ENCODE peak calls at places on chromosomes 6 and 20, in five cellular contexts. A is dorsolateral prefrontal cortex; H is neural progenitor cell; Y is coronary artery; N is CD4-positive, alpha-beta T cell. B is an unnamed sample.

GRCh38 chr20:37142708-37143107 is 36.4 kb upstream of the RPN2 start:
- DNase-seq in A (no peak), H (no peak), Y (no peak), N (no peak), B (no peak)

GRCh38 chr6:41175084-41175483 is 12.2 kb upstream of the TREM2 start:
- DNase-seq in A (no peak), H (no peak), Y (no peak), N (no peak), B (no peak)

GRCh38 chr20:33843854-33844253 is 32.7 kb downstream of the CHMP4B start:
- DNase-seq in A (no peak), H (no peak), Y (no peak), N (no peak), B (peak)

GRCh38 chr6:64672131-64672530 is 1034.9 kb downstream of the EYS start:
- DNase-seq in A (no peak), H (no peak), Y (no peak), N (no peak), B (no peak)

GRCh38 chr6:46370622-46371021 is 120.6 kb downstream of the RCAN2 start:
- DNase-seq in A (no peak), H (peak), Y (no peak), N (no peak), B (no peak)

GRCh38 chr6:100232791-100233573 is 231.7 kb downstream of the SIM1 start:
- DNase-seq in A (no peak), H (no peak), Y (no peak), N (no peak), B (no peak)

GRCh38 chr20:51469578-51470520 is 72.7 kb downstream of the NFATC2 start:
- DNase-seq in A (no peak), H (no peak), Y (no peak), N (no peak), B (no peak)

GRCh38 chr6:29510202-29510601 is 22.4 kb upstream of the MAS1L start:
- DNase-seq in A (no peak), H (peak), Y (no peak), N (no peak), B (no peak)

GRCh38 chr6:106199998-106200397 is 113.9 kb downstream of the PRDM1 start:
- DNase-seq in A (no peak), H (no peak), Y (no peak), N (no peak), B (no peak)

GRCh38 chr20:1391640-1392442 is 1.0 kb downstream of the FKBP1A start:
- DNase-seq in A (peak), H (peak), Y (no peak), N (no peak), B (no peak)

GRCh38 chr6:39225543-39225942 is 3.7 kb downstream of the KCNK5 start:
- DNase-seq in A (no peak), H (no peak), Y (no peak), N (no peak), B (no peak)

GRCh38 chr6:40894962-40895799 is 143.8 kb downstream of the UNC5CL start:
- DNase-seq in A (no peak), H (peak), Y (peak), N (no peak), B (no peak)

GRCh38 chr6:18388942-18389341 is 1.8 kb downstream of the RNF144B start:
- DNase-seq in A (no peak), H (no peak), Y (no peak), N (no peak), B (no peak)

GRCh38 chr6:144849920-144850319 is 564.8 kb downstream of the UTRN start:
- DNase-seq in A (no peak), H (no peak), Y (no peak), N (no peak), B (no peak)

GRCh38 chr6:136323431-136324112 is 33.9 kb upstream of the BCLAF1 start:
- DNase-seq in A (no peak), H (peak), Y (no peak), N (no peak), B (no peak)

GRCh38 chr6:3159805-3160781 is 2.7 kb upstream of the TUBB2A start:
- DNase-seq in A (peak), H (peak), Y (no peak), N (peak), B (no peak)

GRCh38 chr6:14533446-14533845 is 415.9 kb downstream of the CD83 start:
- DNase-seq in A (no peak), H (no peak), Y (no peak), N (no peak), B (no peak)

GRCh38 chr6:169087436-169088046 is 166.1 kb downstream of the THBS2 start:
- DNase-seq in A (no peak), H (no peak), Y (peak), N (no peak), B (no peak)

GRCh38 chr6:51996296-51996947 is 91.0 kb downstream of the PKHD1 start:
- DNase-seq in A (no peak), H (no peak), Y (no peak), N (no peak), B (no peak)

GRCh38 chr6:136012198-136012884 is 160.8 kb downstream of the PDE7B start:
- DNase-seq in A (no peak), H (no peak), Y (no peak), N (no peak), B (no peak)

GRCh38 chr20:24700166-24700860 is 230.9 kb downstream of the SYNDIG1 start:
- DNase-seq in A (no peak), H (no peak), Y (peak), N (no peak), B (no peak)

GRCh38 chr6:98904096-98904495 is 43.6 kb downstream of the FBXL4 start:
- DNase-seq in A (no peak), H (no peak), Y (no peak), N (no peak), B (no peak)

GRCh38 chr6:10585232-10585887 is 64.2 kb downstream of the GCNT2 start:
- DNase-seq in A (no peak), H (peak), Y (peak), N (no peak), B (no peak)

GRCh38 chr20:58342104-58342945 is 32.8 kb downstream of the RAB22A start:
- DNase-seq in A (no peak), H (no peak), Y (no peak), N (no peak), B (no peak)

GRCh38 chr6:161498359-161498758 is 224.5 kb upstream of the AGPAT4 start:
- DNase-seq in A (no peak), H (peak), Y (no peak), N (no peak), B (no peak)

GRCh38 chr6:33211666-33212422 is 3.5 kb downstream of the RING1 start:
- DNase-seq in A (no peak), H (peak), Y (no peak), N (no peak), B (no peak)

GRCh38 chr6:110950443-110950842 is 8.1 kb upstream of the GTF3C6 start:
- DNase-seq in A (no peak), H (no peak), Y (no peak), N (no peak), B (no peak)

GRCh38 chr6:140434761-140435160 is 1060.3 kb upstream of the CITED2 start:
- DNase-seq in A (no peak), H (no peak), Y (no peak), N (no peak), B (no peak)

GRCh38 chr6:21738180-21739094 is 144.9 kb downstream of the SOX4 start:
- DNase-seq in A (no peak), H (no peak), Y (no peak), N (no peak), B (no peak)

GRCh38 chr20:34704177-34705007 is at the start of gene TP53INP2:
- DNase-seq in A (peak), H (peak), Y (peak), N (peak), B (peak)

GRCh38 chr20:62925420-62926228 is 681 bp downstream of the DIDO1 start:
- DNase-seq in A (no peak), H (peak), Y (no peak), N (peak), B (peak)

GRCh38 chr6:100085162-100085431 is 91.1 kb upstream of the MCHR2 start:
- DNase-seq in A (no peak), H (no peak), Y (no peak), N (no peak), B (no peak)

GRCh38 chr6:5930143-5930770 is 76.5 kb downstream of the NRN1 start:
- DNase-seq in A (no peak), H (no peak), Y (no peak), N (no peak), B (no peak)

GRCh38 chr6:11043961-11044711 is at the start of gene ELOVL2:
- DNase-seq in A (peak), H (peak), Y (no peak), N (no peak), B (peak)

GRCh38 chr20:59004763-59005522 is 2.1 kb downstream of the CTSZ start:
- DNase-seq in A (no peak), H (no peak), Y (peak), N (peak), B (peak)

GRCh38 chr20:11027224-11027623 is 353.4 kb upstream of the JAG1 start:
- DNase-seq in A (no peak), H (no peak), Y (no peak), N (no peak), B (no peak)

GRCh38 chr20:48910360-48910781 is 11.1 kb upstream of the ARFGEF2 start:
- DNase-seq in A (no peak), H (no peak), Y (no peak), N (no peak), B (no peak)

GRCh38 chr6:137910424-137910834 is 43.4 kb downstream of the TNFAIP3 start:
- DNase-seq in A (no peak), H (no peak), Y (no peak), N (no peak), B (no peak)

GRCh38 chr20:34268851-34269668 is 27.8 kb downstream of the ASIP start:
- DNase-seq in A (peak), H (peak), Y (no peak), N (peak), B (peak)

GRCh38 chr20:3374296-3374695 is 33.2 kb downstream of the DNAAF9 start:
- DNase-seq in A (no peak), H (no peak), Y (no peak), N (no peak), B (no peak)
- H3K27ac ChIP-seq in A (no peak), H (no peak), Y (no peak), N (no peak), B (no peak)

DNA sequence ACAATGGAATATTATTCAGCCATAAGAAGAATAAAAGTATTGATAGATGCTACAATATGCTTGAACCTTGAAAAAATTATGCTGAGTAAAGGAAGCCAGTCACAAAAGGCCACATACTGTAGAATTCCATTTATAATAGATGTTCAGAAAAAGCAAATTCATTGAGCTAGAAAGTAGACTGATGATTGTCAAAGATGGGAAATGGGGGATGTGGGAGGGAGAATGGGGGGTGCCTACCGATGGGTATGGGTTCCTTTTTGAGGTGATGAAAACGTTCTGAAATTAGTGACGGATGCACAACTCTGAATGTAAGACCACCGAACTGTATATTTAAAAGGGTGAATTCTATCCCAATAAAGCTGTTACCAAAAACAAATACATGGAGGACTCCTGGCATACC is 18.4 kb downstream of the UBE2V1 start:
- DNase-seq in A (no peak), H (no peak), Y (no peak), N (no peak), B (no peak)
- H3K27ac ChIP-seq in A (no peak), H (no peak), Y (no peak), N (no peak), B (no peak)

GRCh38 chr6:12288211-12288618 is 1.9 kb upstream of the EDN1 start:
- DNase-seq in A (no peak), H (no peak), Y (no peak), N (no peak), B (no peak)

GRCh38 chr6:12291083-12291784 is 1.1 kb downstream of the EDN1 start:
- DNase-seq in A (no peak), H (peak), Y (no peak), N (no peak), B (no peak)

GRCh38 chr6:12289655-12290489 is at the start of gene EDN1:
- DNase-seq in A (peak), H (peak), Y (peak), N (peak), B (peak)

GRCh38 chr6:12290490-12290820 is 294 bp downstream of the EDN1 start:
- DNase-seq in A (no peak), H (no peak), Y (no peak), N (no peak), B (no peak)

GRCh38 chr6:12288844-12289654 is 1.1 kb upstream of the EDN1 start:
- DNase-seq in A (no peak), H (peak), Y (no peak), N (no peak), B (peak)
- H3K27ac ChIP-seq in A (no peak), H (no peak), Y (peak), N (no peak), B (no peak)

GRCh38 chr6:24899647-24900325 is 36.0 kb downstream of the RIPOR2 start:
- DNase-seq in A (peak), H (no peak), Y (no peak), N (no peak), B (no peak)
- H3K27ac ChIP-seq in A (no peak), H (no peak), Y (no peak), N (peak), B (no peak)

B was measured in MM.1S.